ENCODE peak calls at places on chromosome 21, in four cellular contexts. Z is WTC11; H is kidney tubule cell; K is stimulated activated CD4-positive, alpha-beta T cell treated with anti-CD3 and anti-CD28 coated beads, Interleukin-15, amount 100 ng/mL, for 1 hour. T is an unnamed sample.

GRCh38 chr21:34580181-34580700 is 34.7 kb downstream of the RCAN1 start:
- DNase-seq in H (no peak), K (no peak), Z (no peak), T (no peak)

GRCh38 chr21:33998402-33998801 is 75.0 kb upstream of the MRPS6 start:
- DNase-seq in Z (no peak), K (no peak), H (no peak), T (no peak)

GRCh38 chr21:38691626-38692025 is 114.1 kb upstream of the ETS2 start:
- DNase-seq in K (no peak), Z (no peak), H (no peak), T (no peak)

GRCh38 chr21:15894596-15894995 is 164.8 kb downstream of the USP25 start:
- DNase-seq in Z (no peak), H (peak; percentile 38), K (no peak), T (no peak)

GRCh38 chr21:44919111-44919912 is 1.4 kb downstream of the ITGB2 start:
- DNase-seq in K (no peak), Z (no peak), H (no peak), T (peak; percentile 76)

GRCh38 chr21:45147473-45148315 is 73.3 kb downstream of the ADARB1 start:
- DNase-seq in H (no peak), Z (no peak), K (no peak), T (no peak)

GRCh38 chr21:34974162-34974981 is 74.7 kb downstream of the RUNX1 start:
- DNase-seq in H (peak; percentile 57), Z (no peak), K (no peak), T (no peak)

GRCh38 chr21:44400791-44401385 is 47.5 kb downstream of the TRPM2 start:
- DNase-seq in Z (no peak), K (no peak), H (no peak), T (no peak)